ENCODE peak calls at places on chromosome 10, in nine cellular contexts. S, V, B, M, A, O, Y, Z and P are unnamed samples.

GRCh38 chr10:69906425-69906824 is 104.7 kb downstream of the COL13A1 start:
- DNase-seq in O (no peak), Y (no peak), B (no peak), V (no peak), S (no peak), A (no peak), M (no peak), Z (no peak), P (no peak)

GRCh38 chr10:73819513-73820093 is 8.2 kb upstream of the NDST2 start:
- DNase-seq in A (peak), Y (no peak), B (peak), Z (no peak), V (peak), M (no peak), S (peak), O (no peak), P (no peak)

GRCh38 chr10:9305018-9305655 is 1250.6 kb downstream of the GATA3 start:
- DNase-seq in S (no peak), A (no peak), Y (peak), V (peak), O (peak), M (no peak), Z (no peak), B (peak), P (no peak)

GRCh38 chr10:90787906-90788491 is 69.8 kb downstream of the HTR7 start:
- DNase-seq in A (no peak), M (peak), Z (no peak), Y (peak), O (peak), S (peak), B (peak), V (peak), P (peak)

GRCh38 chr10:8584666-8585065 is 530.2 kb downstream of the GATA3 start:
- DNase-seq in B (no peak), A (no peak), O (no peak), M (no peak), S (no peak), Z (no peak), V (no peak), Y (no peak), P (no peak)

GRCh38 chr10:114320249-114321116 is 81.4 kb downstream of the VWA2 start:
- DNase-seq in Z (no peak), A (no peak), O (peak), V (peak), Y (no peak), S (no peak), B (peak), M (peak), P (no peak)

GRCh38 chr10:70465278-70465677 is 13.3 kb upstream of the PALD1 start:
- DNase-seq in O (no peak), Y (no peak), A (no peak), M (no peak), S (no peak), Z (no peak), V (no peak), B (no peak), P (no peak)

GRCh38 chr10:44988957-44989620 is 10.5 kb upstream of the DEPP1 start:
- DNase-seq in O (no peak), V (no peak), M (no peak), B (no peak), S (no peak), Z (no peak), Y (no peak), A (no peak), P (no peak)

GRCh38 chr10:3681642-3682554 is 103.1 kb downstream of the KLF6 start:
- DNase-seq in Z (no peak), M (no peak), V (peak), S (no peak), A (no peak), B (no peak), O (peak), Y (no peak), P (peak)

GRCh38 chr10:10830316-10831061 is 187.2 kb upstream of the CELF2 start:
- DNase-seq in V (peak), B (peak), Y (peak), M (peak), S (no peak), O (peak), Z (peak), A (no peak), P (no peak)

GRCh38 chr10:89829262-89829886 is 128.0 kb downstream of the KIF20B start:
- DNase-seq in Z (no peak), O (no peak), S (no peak), M (no peak), Y (no peak), A (peak), B (no peak), V (no peak), P (no peak)

GRCh38 chr10:29896053-29896452 is 163.3 kb downstream of the JCAD start:
- DNase-seq in A (no peak), Y (peak), O (peak), B (no peak), M (peak), V (peak), S (no peak), Z (no peak), P (no peak)

GRCh38 chr10:10078476-10078875 is 939.2 kb upstream of the CELF2 start:
- DNase-seq in M (no peak), S (no peak), A (no peak), O (no peak), Z (no peak), B (no peak), Y (no peak), V (no peak), P (no peak)

GRCh38 chr10:123945506-123945905 is 53.9 kb upstream of the CPXM2 start:
- DNase-seq in M (no peak), V (peak), Z (peak), S (no peak), A (no peak), O (no peak), B (peak), Y (peak), P (no peak)

GRCh38 chr10:63633677-63634487 is 112.7 kb downstream of the REEP3 start:
- DNase-seq in A (no peak), O (peak), M (peak), S (no peak), B (peak), Y (peak), Z (no peak), V (peak), P (no peak)
- TF ChIP-seq CTCF in A (no peak), O (peak), M (peak), S (no peak), B (peak), Y (peak), Z (peak), V (peak), P (peak)

GRCh38 chr10:24989867-24990266 is 26.1 kb downstream of the ENKUR start:
- DNase-seq in M (no peak), Y (no peak), Z (no peak), A (no peak), O (peak), B (no peak), S (no peak), V (peak), P (no peak)
- TF ChIP-seq CTCF in M (no peak), Y (peak), Z (no peak), A (no peak), O (no peak), B (no peak), S (no peak), V (peak), P (no peak)

DNA sequence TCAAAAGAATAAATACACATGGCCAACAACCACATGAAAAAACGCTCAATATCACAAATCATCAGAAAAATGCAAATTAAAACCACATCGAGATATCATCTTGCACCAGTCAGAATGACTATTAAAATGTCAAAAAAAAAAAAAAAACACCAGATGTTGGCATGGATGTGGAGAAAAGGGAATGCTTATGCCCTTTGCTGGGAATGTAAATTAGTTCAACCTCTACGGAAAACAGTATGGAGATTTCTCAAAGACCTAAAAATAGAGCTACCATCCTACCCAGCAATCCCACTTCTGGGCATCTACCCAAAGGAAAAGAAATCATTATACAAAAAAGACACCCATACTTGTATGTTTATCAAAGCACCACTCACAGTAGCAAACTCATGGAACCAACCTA is 45.0 kb upstream of the DIP2C start:
- DNase-seq in A (no peak), O (no peak), V (no peak), Y (peak), M (no peak), B (no peak), S (no peak), Z (no peak), P (no peak)
- TF ChIP-seq CTCF in A (no peak), O (no peak), V (no peak), Y (no peak), M (no peak), B (no peak), S (no peak), Z (no peak), P (no peak)

GRCh38 chr10:42830237-42830636 is 47.6 kb downstream of the BMS1 start:
- DNase-seq in Z (no peak), A (no peak), V (no peak), M (no peak), O (no peak), B (no peak), S (no peak), Y (no peak), P (no peak)

GRCh38 chr10:42827201-42827600 is 44.6 kb downstream of the BMS1 start:
- DNase-seq in B (no peak), Y (no peak), A (no peak), V (no peak), Z (no peak), M (no peak), O (no peak), S (peak), P (no peak)
- TF ChIP-seq CTCF in B (peak), Y (no peak), A (no peak), V (peak), Z (no peak), M (peak), O (peak), S (no peak), P (peak)